ENCODE peak calls at places on chromosomes 13 and 19, in five cellular contexts. L is endothelial cell of umbilical vein, G is right lobe of liver, K is epithelial cell of esophagus, H is upper lobe of left lung. Y is an unnamed sample.

GRCh38 chr19:13881692-13882418 is 4.9 kb downstream of the NANOS3 start:
- DNase-seq in L (no peak), G (peak), K (no peak), H (peak), Y (no peak)

GRCh38 chr13:30091035-30091434 is 216.3 kb downstream of the KATNAL1 start:
- DNase-seq in L (no peak), G (no peak), K (no peak), H (no peak), Y (no peak)

GRCh38 chr13:110907951-110908898 is 6.6 kb downstream of the ANKRD10 start:
- DNase-seq in L (peak), G (peak), K (peak), H (peak), Y (no peak)

GRCh38 chr13:41682766-41683165 is 225.4 kb downstream of the RGCC start:
- DNase-seq in L (no peak), G (no peak), K (no peak), H (no peak), Y (no peak)

GRCh38 chr13:95300625-95301134 is 571 bp downstream of the ABCC4 start:
- DNase-seq in L (peak), G (no peak), K (peak), H (peak), Y (peak)

GRCh38 chr13:110388141-110388943 is 81.3 kb downstream of the COL4A2 start:
- DNase-seq in L (no peak), G (no peak), K (peak), H (peak), Y (no peak)

GRCh38 chr19:1063909-1064660 is 2.9 kb upstream of the ARHGAP45 start:
- DNase-seq in L (no peak), G (no peak), K (no peak), H (no peak), Y (no peak)

GRCh38 chr19:13974073-13974472 is 21.8 kb downstream of the DCAF15 start:
- DNase-seq in L (no peak), G (no peak), K (peak), H (no peak), Y (no peak)

GRCh38 chr13:27997904-27998522 is 9.5 kb upstream of the URAD start:
- DNase-seq in L (peak), G (no peak), K (peak), H (no peak), Y (no peak)

GRCh38 chr13:112690242-112690943 is 555 bp downstream of the ATP11A start:
- DNase-seq in L (peak), G (peak), K (peak), H (no peak), Y (no peak)

GRCh38 chr13:30862707-30863106 is 43.4 kb upstream of the MEDAG start:
- DNase-seq in L (no peak), G (no peak), K (no peak), H (peak), Y (no peak)

GRCh38 chr13:109922518-109922917 is 136.1 kb upstream of the IRS2 start:
- DNase-seq in L (no peak), G (no peak), K (peak), H (no peak), Y (no peak)

GRCh38 chr13:60654405-60654804 is 257.4 kb downstream of the TDRD3 start:
- DNase-seq in L (peak), G (peak), K (peak), H (no peak), Y (no peak)

GRCh38 chr19:14719162-14719561 is 29.3 kb downstream of the ZNF333 start:
- DNase-seq in L (no peak), G (no peak), K (no peak), H (no peak), Y (no peak)

GRCh38 chr19:58579473-58580142 is 6.5 kb upstream of the MZF1 start:
- DNase-seq in L (no peak), G (no peak), K (no peak), H (no peak), Y (no peak)

GRCh38 chr19:28497137-28497536 is 715.8 kb downstream of the UQCRFS1 start:
- DNase-seq in L (no peak), G (no peak), K (no peak), H (no peak), Y (no peak)

GRCh38 chr13:46761866-46762265 is 35.1 kb downstream of the ESD start:
- DNase-seq in L (no peak), G (peak), K (no peak), H (no peak), Y (no peak)

GRCh38 chr13:66981912-66982311 is 248.2 kb downstream of the PCDH9 start:
- DNase-seq in L (no peak), G (no peak), K (no peak), H (no peak), Y (no peak)

GRCh38 chr13:46831588-46832194 is 34.7 kb upstream of the ESD start:
- DNase-seq in L (peak), G (no peak), K (peak), H (no peak), Y (peak)

GRCh38 chr13:107258599-107259187 is 690.8 kb upstream of the ARGLU1 start:
- DNase-seq in L (peak), G (no peak), K (peak), H (no peak), Y (no peak)

GRCh38 chr13:50162567-50162966 is 147.3 kb downstream of the KCNRG start:
- DNase-seq in L (no peak), G (no peak), K (no peak), H (no peak), Y (no peak)

GRCh38 chr19:35345671-35346111 is 2.0 kb upstream of the FFAR1 start:
- DNase-seq in L (no peak), G (peak), K (no peak), H (no peak), Y (no peak)

GRCh38 chr13:33544308-33544707 is 258.8 kb upstream of the STARD13 start:
- DNase-seq in L (no peak), G (no peak), K (no peak), H (no peak), Y (no peak)

GRCh38 chr19:11570039-11570462 is 7.4 kb downstream of the ACP5 start:
- DNase-seq in L (no peak), G (no peak), K (no peak), H (no peak), Y (no peak)

GRCh38 chr13:102295316-102296048 is 106.4 kb downstream of the FGF14 start:
- DNase-seq in L (no peak), G (no peak), K (no peak), H (no peak), Y (no peak)

GRCh38 chr13:51518847-51519246 is 65.4 kb upstream of the WDFY2 start:
- DNase-seq in L (no peak), G (no peak), K (peak), H (no peak), Y (no peak)

GRCh38 chr19:4496304-4496703 is 22.0 kb downstream of the PLIN4 start:
- DNase-seq in L (no peak), G (no peak), K (no peak), H (no peak), Y (no peak)

GRCh38 chr19:4493929-4494690 is 22.0 kb downstream of the HDGFL2 start:
- DNase-seq in L (no peak), G (no peak), K (no peak), H (no peak), Y (no peak)

GRCh38 chr19:4494691-4495064 is 22.6 kb downstream of the HDGFL2 start:
- DNase-seq in L (no peak), G (no peak), K (no peak), H (no peak), Y (no peak)

GRCh38 chr19:4493104-4493928 is 21.2 kb downstream of the HDGFL2 start:
- DNase-seq in L (no peak), G (no peak), K (no peak), H (no peak), Y (no peak)

DNA sequence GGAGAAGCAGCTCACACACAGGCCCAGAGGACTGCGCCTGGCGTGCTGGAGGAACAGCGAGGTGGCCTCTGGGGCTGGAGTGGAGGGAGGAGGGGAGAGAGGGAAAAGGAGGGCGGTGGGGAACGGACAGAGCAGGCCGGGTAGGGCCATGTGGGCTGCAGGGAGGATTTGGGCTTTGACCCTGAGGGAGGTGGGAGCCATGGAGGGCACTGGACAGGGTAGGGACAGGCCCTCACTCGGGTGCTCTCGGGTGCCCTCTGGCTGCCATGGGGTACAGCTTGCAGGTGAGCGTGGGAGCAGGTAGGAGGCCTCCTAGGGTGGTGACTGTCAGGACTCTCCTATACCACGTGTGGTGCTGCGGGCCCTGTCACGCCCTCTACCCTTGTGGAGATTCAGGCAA is 22.8 kb downstream of the PLIN4 start:
- DNase-seq in L (no peak), G (no peak), K (peak), H (no peak), Y (no peak)
- TF ChIP-seq CTCF in L (no peak), G (peak), K (peak), H (no peak), Y (no peak)

DNA sequence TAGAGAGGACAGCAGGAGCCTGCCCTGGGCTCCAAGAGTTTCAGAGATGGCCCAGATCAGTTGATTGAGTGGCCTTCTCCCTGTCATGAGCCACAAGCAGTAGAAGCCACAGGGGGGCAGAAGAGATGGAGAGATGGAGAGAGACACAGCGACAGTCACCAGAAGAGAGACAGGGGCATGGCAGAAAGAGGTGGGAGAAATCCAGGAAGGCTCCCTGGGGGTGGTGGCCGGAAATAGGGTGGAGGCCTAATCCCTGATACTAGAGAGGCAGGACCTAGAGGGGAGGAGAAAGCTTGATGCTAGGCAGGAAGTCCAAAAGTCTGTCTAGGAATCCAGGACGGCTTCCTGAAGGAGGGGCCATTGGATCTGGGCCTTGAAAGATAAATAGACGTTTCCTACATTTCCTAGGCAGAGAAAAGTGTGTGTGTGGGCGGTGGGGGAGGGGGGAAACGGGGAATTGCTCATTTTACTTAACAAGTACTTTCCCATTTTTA is 9.6 kb upstream of the TPM4 start:
- DNase-seq in L (peak), G (no peak), K (peak), H (peak), Y (peak)
- H3K4me3 ChIP-seq in L (no peak), G (no peak), K (no peak), H (peak), Y (no peak)

GRCh38 chr19:49421878-49422202 is 1.4 kb downstream of the PTH2 start:
- DNase-seq in L (no peak), G (no peak), K (no peak), H (no peak), Y (no peak)

GRCh38 chr19:49423278-49423984 is at the start of gene PTH2:
- DNase-seq in L (no peak), G (no peak), K (no peak), H (no peak), Y (no peak)

GRCh38 chr19:49423985-49424303 is 703 bp upstream of the PTH2 start:
- DNase-seq in L (no peak), G (no peak), K (no peak), H (no peak), Y (no peak)

GRCh38 chr19:49421039-49421877 is 2.0 kb downstream of the PTH2 start:
- DNase-seq in L (peak), G (peak), K (peak), H (peak), Y (no peak)

DNA sequence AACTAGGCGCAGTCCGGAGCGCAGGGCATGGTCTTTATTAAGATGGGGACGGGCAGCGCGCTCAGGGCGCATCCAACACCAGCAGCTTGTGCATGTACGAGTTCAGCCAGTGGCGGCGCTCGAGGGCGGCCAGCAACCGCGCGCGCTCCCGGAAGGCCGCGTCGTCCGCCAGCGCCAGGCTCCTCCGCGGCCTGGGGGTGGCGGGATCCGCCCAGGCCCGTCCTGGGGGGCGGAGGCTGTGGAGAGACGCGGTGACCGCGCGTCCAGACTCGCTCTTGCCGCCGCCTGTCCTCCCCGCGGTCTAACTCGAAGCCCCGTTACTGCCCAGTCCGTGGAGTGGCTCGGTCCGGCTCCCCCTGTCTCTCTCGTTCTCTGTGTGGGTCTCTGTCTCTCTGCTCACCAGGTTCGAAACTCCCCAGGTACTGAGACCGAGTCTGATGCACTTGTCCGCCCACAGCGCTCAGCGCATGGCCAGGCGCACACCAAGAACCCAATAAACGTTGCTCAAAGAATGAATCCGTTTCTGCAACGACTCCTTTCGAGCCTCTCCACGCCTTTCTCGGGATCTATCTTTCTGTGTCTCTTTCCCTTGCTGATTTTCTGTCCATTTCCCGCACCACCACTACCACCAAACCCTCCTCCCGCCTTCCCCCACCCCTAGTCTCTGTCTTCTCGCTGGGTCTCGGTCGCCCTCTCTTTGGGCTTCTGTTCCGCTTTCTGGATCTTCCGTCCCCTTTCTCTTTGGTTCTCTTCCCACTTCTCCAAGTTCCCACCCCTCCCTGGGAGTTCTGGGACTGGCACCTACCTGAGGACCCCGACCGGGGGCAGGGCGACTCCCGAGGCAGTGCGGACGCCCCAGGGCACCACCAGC is 599 bp downstream of the PTH2 start:
- DNase-seq in L (peak), G (no peak), K (peak), H (no peak), Y (no peak)
- TF ChIP-seq CTCF in L (peak), G (peak), K (no peak), H (peak), Y (peak)

DNA sequence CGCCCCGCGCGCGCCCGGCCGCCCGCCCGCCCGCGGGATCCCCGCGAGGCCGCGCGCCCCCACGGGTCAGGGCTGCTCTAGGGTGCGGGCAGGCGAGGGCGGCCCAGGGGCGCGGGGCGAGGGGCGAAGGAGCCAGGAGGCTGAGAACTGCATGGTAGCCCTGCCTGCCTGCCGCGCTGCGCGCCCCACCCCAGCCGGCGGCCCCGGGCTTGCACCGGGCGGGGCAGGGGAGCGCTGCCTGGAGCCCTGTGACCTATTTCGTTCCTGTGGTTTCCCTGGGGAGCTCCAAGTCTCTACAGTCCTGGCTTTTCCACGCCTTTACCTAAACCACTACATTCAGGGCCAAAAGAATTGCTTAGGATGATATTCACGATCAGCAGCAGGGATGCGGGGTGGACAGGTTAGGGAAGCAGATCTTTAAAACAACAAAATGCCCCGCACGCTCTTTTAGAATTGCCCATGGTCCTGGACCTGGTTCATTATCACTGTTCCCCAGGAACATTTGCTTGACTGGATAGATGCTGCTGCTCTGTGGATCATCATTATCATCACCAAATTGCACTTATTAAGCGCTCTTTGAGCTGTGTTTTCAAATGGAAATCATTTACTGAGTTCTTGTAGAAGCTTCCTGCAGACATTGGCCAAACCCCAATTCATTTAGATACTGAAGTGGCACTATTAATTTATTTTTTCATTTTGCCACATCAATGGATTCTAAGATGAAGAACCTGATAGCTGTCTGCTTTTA is 423 bp upstream of the GPR12 start:
- DNase-seq in L (no peak), G (no peak), K (no peak), H (no peak), Y (no peak)
- H3K4me3 ChIP-seq in L (no peak), G (no peak), K (no peak), H (peak), Y (no peak)